ENCODE peak calls at places on chromosomes 7 and 10, in eight cellular contexts. O is endothelial cell; G is GM19239; M is RPMI7951; J is sigmoid colon; T is neural progenitor cell; Q is renal cortical epithelial cell; C is stimulated activated CD4-positive, alpha-beta T cell treated with anti-CD3 and anti-CD28 coated beads, TNF-alpha, amount 100 ng/mL, for 24 hours. R is an unnamed sample.

GRCh38 chr7:41824284-41824683 is 121.4 kb upstream of the INHBA start:
- DNase-seq in C (no peak), T (no peak), Q (no peak), O (no peak), J (no peak), G (no peak), M (no peak), R (no peak)

GRCh38 chr7:159012353-159013069 is 132.2 kb downstream of the VIPR2 start:
- DNase-seq in G (no peak), T (no peak), O (no peak), C (no peak), M (peak; percentile 9), J (peak; percentile 93), Q (peak; percentile 7), R (no peak)

GRCh38 chr7:17275749-17276671 is 22.4 kb upstream of the AHR start:
- DNase-seq in J (no peak), C (no peak), Q (peak; percentile 85), G (no peak), M (peak; percentile 76), T (no peak), O (no peak), R (no peak)

GRCh38 chr7:132641238-132641637 is 65.0 kb upstream of the PLXNA4 start:
- DNase-seq in G (no peak), M (no peak), T (no peak), C (no peak), O (no peak), Q (no peak), J (no peak), R (no peak)

GRCh38 chr10:58322072-58322834 is 12.6 kb upstream of the UBE2D1 start:
- DNase-seq in M (peak; percentile 43), G (no peak), T (no peak), Q (peak; percentile 26), C (no peak), O (no peak), J (no peak), R (no peak)

GRCh38 chr7:39099146-39099545 is 121.4 kb downstream of the POU6F2 start:
- DNase-seq in C (no peak), J (no peak), O (no peak), G (no peak), T (no peak), Q (no peak), M (peak; percentile 36), R (no peak)

GRCh38 chr10:123392182-123392930 is 238.2 kb downstream of the BUB3 start:
- DNase-seq in M (no peak), Q (no peak), O (no peak), T (no peak), J (no peak), C (no peak), G (peak; percentile 60), R (no peak)

GRCh38 chr7:64893401-64893800 is 9.7 kb upstream of the ZNF273 start:
- DNase-seq in T (no peak), G (no peak), M (no peak), C (no peak), O (no peak), Q (no peak), J (no peak), R (peak; percentile 50)

GRCh38 chr10:50431118-50431517 is 179.8 kb upstream of the ASAH2 start:
- DNase-seq in Q (no peak), C (no peak), M (peak; percentile 38), J (no peak), O (no peak), T (no peak), G (no peak), R (no peak)

GRCh38 chr7:44761207-44762161 is 12.8 kb downstream of the ZMIZ2 start:
- DNase-seq in G (no peak), J (peak; percentile 87), M (no peak), Q (no peak), C (no peak), O (no peak), T (no peak), R (peak; percentile 46)

GRCh38 chr10:60446855-60447254 is 57.2 kb upstream of the ANK3 start:
- DNase-seq in Q (peak; percentile 68), O (no peak), G (no peak), T (no peak), C (no peak), M (peak; percentile 46), J (no peak), R (no peak)

GRCh38 chr7:41219276-41219675 is 483.6 kb downstream of the INHBA start:
- DNase-seq in T (peak; percentile 10), C (no peak), O (no peak), M (peak; percentile 68), Q (peak; percentile 70), G (no peak), J (no peak), R (peak; percentile 80)

GRCh38 chr10:31272841-31273240 is 46.2 kb upstream of the ZEB1 start:
- DNase-seq in Q (no peak), T (no peak), O (no peak), J (no peak), M (no peak), C (no peak), G (no peak), R (no peak)

GRCh38 chr10:110355922-110356627 is 51.4 kb upstream of the SMNDC1 start:
- DNase-seq in G (no peak), J (no peak), Q (no peak), T (no peak), O (no peak), M (no peak), C (no peak), R (no peak)

GRCh38 chr10:619710-620109 is 69.8 kb downstream of the DIP2C start:
- DNase-seq in G (no peak), J (no peak), M (no peak), T (no peak), Q (no peak), C (no peak), O (no peak), R (no peak)

GRCh38 chr7:42456756-42457276 is 219.8 kb upstream of the GLI3 start:
- DNase-seq in G (no peak), C (no peak), M (peak; percentile 29), O (no peak), J (no peak), T (no peak), Q (no peak), R (no peak)

GRCh38 chr7:54757711-54758110 is 1.3 kb downstream of the SEC61G start:
- DNase-seq in O (no peak), J (no peak), M (no peak), T (no peak), Q (no peak), G (no peak), C (no peak), R (no peak)

GRCh38 chr7:30225863-30226361 is 58.5 kb upstream of the ZNRF2 start:
- DNase-seq in J (peak; percentile 83), M (peak; percentile 89), G (no peak), Q (peak; percentile 95), O (no peak), C (no peak), T (no peak), R (no peak)